ENCODE peak calls at places on chromosomes 3 and 15, in six cellular contexts. One of them, this sample, is unnamed.
A peak's percentile ranks its signal among the peaks of the same experiment; 100 is the strongest.

GRCh38 chr15:40847225-40847961 is 3.5 kb downstream of the SPINT1 start:
- DNase-seq in stimulated activated CD4-positive, alpha-beta T cell treated with anti-CD3 and anti-CD28 coated beads, Interleukin-2, amount 100 ng/mL, for 24 hours: no peak
- DNase-seq in fibroblast of the aortic adventitia: no peak
- DNase-seq in epithelial cell of prostate: no peak
- DNase-seq in lower lobe of right lung: peak; percentile 89
- DNase-seq in caudate nucleus: no peak
- DNase-seq in this sample: peak; percentile 72

GRCh38 chr15:25796395-25796794 is 66.7 kb downstream of the ATP10A start:
- DNase-seq in stimulated activated CD4-positive, alpha-beta T cell treated with anti-CD3 and anti-CD28 coated beads, Interleukin-2, amount 100 ng/mL, for 24 hours: no peak
- DNase-seq in fibroblast of the aortic adventitia: no peak
- DNase-seq in epithelial cell of prostate: no peak
- DNase-seq in lower lobe of right lung: no peak
- DNase-seq in caudate nucleus: no peak
- DNase-seq in this sample: no peak

GRCh38 chr3:134552776-134553175 is 66.9 kb downstream of the CEP63 start:
- DNase-seq in stimulated activated CD4-positive, alpha-beta T cell treated with anti-CD3 and anti-CD28 coated beads, Interleukin-2, amount 100 ng/mL, for 24 hours: no peak
- DNase-seq in fibroblast of the aortic adventitia: no peak
- DNase-seq in epithelial cell of prostate: no peak
- DNase-seq in lower lobe of right lung: no peak
- DNase-seq in caudate nucleus: no peak
- DNase-seq in this sample: no peak

GRCh38 chr3:48594431-48595049 is 589 bp downstream of the COL7A1 start:
- DNase-seq in stimulated activated CD4-positive, alpha-beta T cell treated with anti-CD3 and anti-CD28 coated beads, Interleukin-2, amount 100 ng/mL, for 24 hours: no peak
- DNase-seq in fibroblast of the aortic adventitia: no peak
- DNase-seq in epithelial cell of prostate: no peak
- DNase-seq in lower lobe of right lung: no peak
- DNase-seq in caudate nucleus: no peak
- DNase-seq in this sample: no peak

GRCh38 chr15:38876211-38876610 is 311.6 kb upstream of the RASGRP1 start:
- DNase-seq in stimulated activated CD4-positive, alpha-beta T cell treated with anti-CD3 and anti-CD28 coated beads, Interleukin-2, amount 100 ng/mL, for 24 hours: no peak
- DNase-seq in fibroblast of the aortic adventitia: no peak
- DNase-seq in epithelial cell of prostate: no peak
- DNase-seq in lower lobe of right lung: no peak
- DNase-seq in caudate nucleus: no peak
- DNase-seq in this sample: no peak

GRCh38 chr3:147393261-147393964 is 12.9 kb downstream of the ZIC4 start:
- DNase-seq in stimulated activated CD4-positive, alpha-beta T cell treated with anti-CD3 and anti-CD28 coated beads, Interleukin-2, amount 100 ng/mL, for 24 hours: no peak
- DNase-seq in fibroblast of the aortic adventitia: no peak
- DNase-seq in epithelial cell of prostate: no peak
- DNase-seq in lower lobe of right lung: no peak
- DNase-seq in caudate nucleus: peak; percentile 34
- DNase-seq in this sample: peak; percentile 78

GRCh38 chr15:31265090-31265870 is 61.4 kb upstream of the KLF13 start:
- DNase-seq in stimulated activated CD4-positive, alpha-beta T cell treated with anti-CD3 and anti-CD28 coated beads, Interleukin-2, amount 100 ng/mL, for 24 hours: peak; percentile 18
- DNase-seq in fibroblast of the aortic adventitia: no peak
- DNase-seq in epithelial cell of prostate: no peak
- DNase-seq in lower lobe of right lung: no peak
- DNase-seq in caudate nucleus: no peak
- DNase-seq in this sample: peak; percentile 44

GRCh38 chr15:90881978-90882721 is 2.2 kb upstream of the FES start:
- DNase-seq in stimulated activated CD4-positive, alpha-beta T cell treated with anti-CD3 and anti-CD28 coated beads, Interleukin-2, amount 100 ng/mL, for 24 hours: no peak
- DNase-seq in fibroblast of the aortic adventitia: no peak
- DNase-seq in epithelial cell of prostate: no peak
- DNase-seq in lower lobe of right lung: no peak
- DNase-seq in caudate nucleus: no peak
- DNase-seq in this sample: no peak

GRCh38 chr3:194908432-194908966 is 222.8 kb downstream of the FAM43A start:
- DNase-seq in stimulated activated CD4-positive, alpha-beta T cell treated with anti-CD3 and anti-CD28 coated beads, Interleukin-2, amount 100 ng/mL, for 24 hours: no peak
- DNase-seq in fibroblast of the aortic adventitia: no peak
- DNase-seq in epithelial cell of prostate: no peak
- DNase-seq in lower lobe of right lung: no peak
- DNase-seq in caudate nucleus: no peak
- DNase-seq in this sample: peak; percentile 23

GRCh38 chr15:68310178-68310810 is 32.7 kb downstream of the FEM1B start:
- DNase-seq in stimulated activated CD4-positive, alpha-beta T cell treated with anti-CD3 and anti-CD28 coated beads, Interleukin-2, amount 100 ng/mL, for 24 hours: no peak
- DNase-seq in fibroblast of the aortic adventitia: no peak
- DNase-seq in epithelial cell of prostate: no peak
- DNase-seq in lower lobe of right lung: no peak
- DNase-seq in caudate nucleus: no peak
- DNase-seq in this sample: peak; percentile 32

GRCh38 chr15:74265046-74265639 is 29.0 kb downstream of the CCDC33 start:
- DNase-seq in stimulated activated CD4-positive, alpha-beta T cell treated with anti-CD3 and anti-CD28 coated beads, Interleukin-2, amount 100 ng/mL, for 24 hours: no peak
- DNase-seq in fibroblast of the aortic adventitia: peak; percentile 54
- DNase-seq in epithelial cell of prostate: no peak
- DNase-seq in lower lobe of right lung: no peak
- DNase-seq in caudate nucleus: no peak
- DNase-seq in this sample: peak; percentile 82

GRCh38 chr3:16056210-16056607 is 118.3 kb upstream of the GALNT15 start:
- DNase-seq in stimulated activated CD4-positive, alpha-beta T cell treated with anti-CD3 and anti-CD28 coated beads, Interleukin-2, amount 100 ng/mL, for 24 hours: no peak
- DNase-seq in fibroblast of the aortic adventitia: peak; percentile 85
- DNase-seq in epithelial cell of prostate: no peak
- DNase-seq in lower lobe of right lung: no peak
- DNase-seq in caudate nucleus: no peak
- DNase-seq in this sample: no peak

GRCh38 chr15:71806452-71806931 is 3.9 kb upstream of the NR2E3 start:
- DNase-seq in stimulated activated CD4-positive, alpha-beta T cell treated with anti-CD3 and anti-CD28 coated beads, Interleukin-2, amount 100 ng/mL, for 24 hours: no peak
- DNase-seq in fibroblast of the aortic adventitia: peak; percentile 63
- DNase-seq in epithelial cell of prostate: no peak
- DNase-seq in lower lobe of right lung: no peak
- DNase-seq in caudate nucleus: no peak
- DNase-seq in this sample: peak; percentile 63

GRCh38 chr15:25693321-25694237 is 169.5 kb downstream of the ATP10A start:
- DNase-seq in stimulated activated CD4-positive, alpha-beta T cell treated with anti-CD3 and anti-CD28 coated beads, Interleukin-2, amount 100 ng/mL, for 24 hours: peak; percentile 46
- DNase-seq in fibroblast of the aortic adventitia: peak; percentile 28
- DNase-seq in epithelial cell of prostate: no peak
- DNase-seq in lower lobe of right lung: no peak
- DNase-seq in caudate nucleus: no peak
- DNase-seq in this sample: peak; percentile 62

GRCh38 chr3:44862221-44862637 is 517 bp downstream of the TMEM42 start:
- DNase-seq in stimulated activated CD4-positive, alpha-beta T cell treated with anti-CD3 and anti-CD28 coated beads, Interleukin-2, amount 100 ng/mL, for 24 hours: no peak
- DNase-seq in fibroblast of the aortic adventitia: peak; percentile 41
- DNase-seq in epithelial cell of prostate: no peak
- DNase-seq in lower lobe of right lung: no peak
- DNase-seq in caudate nucleus: no peak
- DNase-seq in this sample: no peak

GRCh38 chr15:35246376-35246965 is 161.4 kb upstream of the NANOGP8 start:
- DNase-seq in stimulated activated CD4-positive, alpha-beta T cell treated with anti-CD3 and anti-CD28 coated beads, Interleukin-2, amount 100 ng/mL, for 24 hours: no peak
- DNase-seq in fibroblast of the aortic adventitia: no peak
- DNase-seq in epithelial cell of prostate: no peak
- DNase-seq in lower lobe of right lung: no peak
- DNase-seq in caudate nucleus: no peak
- DNase-seq in this sample: no peak

GRCh38 chr3:1616715-1617114 is 482.0 kb upstream of the CNTN4 start:
- DNase-seq in stimulated activated CD4-positive, alpha-beta T cell treated with anti-CD3 and anti-CD28 coated beads, Interleukin-2, amount 100 ng/mL, for 24 hours: no peak
- DNase-seq in fibroblast of the aortic adventitia: no peak
- DNase-seq in epithelial cell of prostate: no peak
- DNase-seq in lower lobe of right lung: no peak
- DNase-seq in caudate nucleus: no peak
- DNase-seq in this sample: no peak

GRCh38 chr3:24740367-24740766 is 245.7 kb upstream of the THRB start:
- DNase-seq in stimulated activated CD4-positive, alpha-beta T cell treated with anti-CD3 and anti-CD28 coated beads, Interleukin-2, amount 100 ng/mL, for 24 hours: no peak
- DNase-seq in fibroblast of the aortic adventitia: no peak
- DNase-seq in epithelial cell of prostate: no peak
- DNase-seq in lower lobe of right lung: no peak
- DNase-seq in caudate nucleus: no peak
- DNase-seq in this sample: no peak

GRCh38 chr15:67456677-67457529 is 64.0 kb upstream of the C15orf61 start:
- DNase-seq in stimulated activated CD4-positive, alpha-beta T cell treated with anti-CD3 and anti-CD28 coated beads, Interleukin-2, amount 100 ng/mL, for 24 hours: peak; percentile 88
- DNase-seq in fibroblast of the aortic adventitia: peak; percentile 61
- DNase-seq in epithelial cell of prostate: no peak
- DNase-seq in lower lobe of right lung: peak; percentile 88
- DNase-seq in caudate nucleus: no peak
- DNase-seq in this sample: peak; percentile 86

GRCh38 chr3:177836671-177837070 is 639.4 kb upstream of the TBL1XR1 start:
- DNase-seq in stimulated activated CD4-positive, alpha-beta T cell treated with anti-CD3 and anti-CD28 coated beads, Interleukin-2, amount 100 ng/mL, for 24 hours: no peak
- DNase-seq in fibroblast of the aortic adventitia: peak; percentile 59
- DNase-seq in epithelial cell of prostate: no peak
- DNase-seq in lower lobe of right lung: no peak
- DNase-seq in caudate nucleus: no peak
- DNase-seq in this sample: no peak

GRCh38 chr3:49411550-49411967 is 217 bp downstream of the RHOA start:
- DNase-seq in stimulated activated CD4-positive, alpha-beta T cell treated with anti-CD3 and anti-CD28 coated beads, Interleukin-2, amount 100 ng/mL, for 24 hours: peak; percentile 56
- DNase-seq in fibroblast of the aortic adventitia: no peak
- DNase-seq in epithelial cell of prostate: no peak
- DNase-seq in lower lobe of right lung: peak; percentile 84
- DNase-seq in caudate nucleus: no peak
- DNase-seq in this sample: no peak

GRCh38 chr15:70799667-70800450 is 36.5 kb upstream of the UACA start:
- DNase-seq in stimulated activated CD4-positive, alpha-beta T cell treated with anti-CD3 and anti-CD28 coated beads, Interleukin-2, amount 100 ng/mL, for 24 hours: no peak
- DNase-seq in fibroblast of the aortic adventitia: peak; percentile 99
- DNase-seq in epithelial cell of prostate: no peak
- DNase-seq in lower lobe of right lung: no peak
- DNase-seq in caudate nucleus: no peak
- DNase-seq in this sample: no peak

GRCh38 chr15:45635191-45635638 is 386 bp downstream of the SQOR start:
- DNase-seq in stimulated activated CD4-positive, alpha-beta T cell treated with anti-CD3 and anti-CD28 coated beads, Interleukin-2, amount 100 ng/mL, for 24 hours: peak; percentile 72
- DNase-seq in fibroblast of the aortic adventitia: peak; percentile 28
- DNase-seq in epithelial cell of prostate: no peak
- DNase-seq in lower lobe of right lung: peak; percentile 83
- DNase-seq in caudate nucleus: no peak
- DNase-seq in this sample: peak; percentile 66

GRCh38 chr3:179410317-179410716 is 41.0 kb downstream of the GNB4 start:
- DNase-seq in stimulated activated CD4-positive, alpha-beta T cell treated with anti-CD3 and anti-CD28 coated beads, Interleukin-2, amount 100 ng/mL, for 24 hours: no peak
- DNase-seq in fibroblast of the aortic adventitia: no peak
- DNase-seq in epithelial cell of prostate: no peak
- DNase-seq in lower lobe of right lung: no peak
- DNase-seq in caudate nucleus: no peak
- DNase-seq in this sample: no peak

GRCh38 chr15:31265871-31266711 is 60.5 kb upstream of the KLF13 start:
- DNase-seq in stimulated activated CD4-positive, alpha-beta T cell treated with anti-CD3 and anti-CD28 coated beads, Interleukin-2, amount 100 ng/mL, for 24 hours: peak; percentile 65
- DNase-seq in fibroblast of the aortic adventitia: no peak
- DNase-seq in epithelial cell of prostate: no peak
- DNase-seq in lower lobe of right lung: peak; percentile 72
- DNase-seq in caudate nucleus: no peak
- DNase-seq in this sample: peak; percentile 46

This sample was measured in ecto neural progenitor cell.